ENCODE peak calls at places on chromosome 9, in nine cellular contexts. One of them, this sample, is unnamed.

GRCh38 chr9:136251264-136252115 is 5.9 kb upstream of the QSOX2 start:
- DNase-seq in effector memory CD4-positive, alpha-beta T cell: no peak
- DNase-seq in dorsolateral prefrontal cortex: no peak
- DNase-seq in SJSA1: no peak
- DNase-seq in osteoblast: peak; percentile 91
- DNase-seq in pancreas: peak; percentile 72
- DNase-seq in suprapubic skin: no peak
- DNase-seq in aorta: no peak
- DNase-seq in coronary artery: no peak
- DNase-seq in this sample: no peak

GRCh38 chr9:120928720-120929389 is 2.3 kb upstream of the TRAF1 start:
- DNase-seq in SJSA1: no peak
- DNase-seq in suprapubic skin: peak; percentile 84
- DNase-seq in pancreas: peak; percentile 83
- DNase-seq in aorta: peak; percentile 93
- DNase-seq in effector memory CD4-positive, alpha-beta T cell: peak; percentile 67
- DNase-seq in osteoblast: peak; percentile 90
- DNase-seq in dorsolateral prefrontal cortex: peak; percentile 66
- DNase-seq in coronary artery: peak; percentile 87
- DNase-seq in this sample: peak; percentile 56

GRCh38 chr9:112029921-112030444 is 133.4 kb downstream of the UGCG start:
- DNase-seq in suprapubic skin: no peak
- DNase-seq in osteoblast: no peak
- DNase-seq in aorta: no peak
- DNase-seq in SJSA1: peak; percentile 95
- DNase-seq in effector memory CD4-positive, alpha-beta T cell: no peak
- DNase-seq in dorsolateral prefrontal cortex: no peak
- DNase-seq in coronary artery: no peak
- DNase-seq in pancreas: no peak
- DNase-seq in this sample: no peak

GRCh38 chr9:112339886-112340285 is 6.5 kb upstream of the PTBP3 start:
- DNase-seq in dorsolateral prefrontal cortex: no peak
- DNase-seq in coronary artery: no peak
- DNase-seq in osteoblast: no peak
- DNase-seq in suprapubic skin: no peak
- DNase-seq in aorta: no peak
- DNase-seq in effector memory CD4-positive, alpha-beta T cell: no peak
- DNase-seq in SJSA1: no peak
- DNase-seq in pancreas: no peak
- DNase-seq in this sample: no peak

GRCh38 chr9:92292338-92293074 is 991 bp downstream of the IARS1 start:
- DNase-seq in coronary artery: no peak
- DNase-seq in effector memory CD4-positive, alpha-beta T cell: no peak
- DNase-seq in SJSA1: no peak
- DNase-seq in dorsolateral prefrontal cortex: no peak
- DNase-seq in osteoblast: no peak
- DNase-seq in aorta: no peak
- DNase-seq in pancreas: no peak
- DNase-seq in suprapubic skin: no peak
- DNase-seq in this sample: no peak

GRCh38 chr9:10130061-10130675 is 482.6 kb downstream of the PTPRD start:
- DNase-seq in suprapubic skin: no peak
- DNase-seq in osteoblast: no peak
- DNase-seq in pancreas: no peak
- DNase-seq in coronary artery: no peak
- DNase-seq in dorsolateral prefrontal cortex: no peak
- DNase-seq in SJSA1: no peak
- DNase-seq in aorta: no peak
- DNase-seq in effector memory CD4-positive, alpha-beta T cell: no peak
- DNase-seq in this sample: no peak

GRCh38 chr9:109317311-109317978 is 3.4 kb downstream of the EPB41L4B start:
- DNase-seq in dorsolateral prefrontal cortex: no peak
- DNase-seq in pancreas: no peak
- DNase-seq in suprapubic skin: no peak
- DNase-seq in aorta: no peak
- DNase-seq in coronary artery: no peak
- DNase-seq in osteoblast: no peak
- DNase-seq in SJSA1: no peak
- DNase-seq in effector memory CD4-positive, alpha-beta T cell: no peak
- DNase-seq in this sample: no peak

GRCh38 chr9:98091735-98092632 is 27.0 kb downstream of the TRIM14 start:
- DNase-seq in coronary artery: no peak
- DNase-seq in osteoblast: peak; percentile 89
- DNase-seq in aorta: no peak
- DNase-seq in SJSA1: no peak
- DNase-seq in pancreas: no peak
- DNase-seq in effector memory CD4-positive, alpha-beta T cell: no peak
- DNase-seq in dorsolateral prefrontal cortex: no peak
- DNase-seq in suprapubic skin: peak; percentile 44
- DNase-seq in this sample: no peak

GRCh38 chr9:79617395-79617794 is 45.6 kb downstream of the TLE4 start:
- DNase-seq in SJSA1: no peak
- DNase-seq in effector memory CD4-positive, alpha-beta T cell: no peak
- DNase-seq in pancreas: no peak
- DNase-seq in aorta: no peak
- DNase-seq in suprapubic skin: no peak
- DNase-seq in osteoblast: no peak
- DNase-seq in dorsolateral prefrontal cortex: no peak
- DNase-seq in coronary artery: no peak
- DNase-seq in this sample: no peak

GRCh38 chr9:86126998-86127972 is 27.9 kb upstream of the GOLM1 start:
- DNase-seq in pancreas: peak; percentile 95
- DNase-seq in effector memory CD4-positive, alpha-beta T cell: no peak
- DNase-seq in coronary artery: no peak
- DNase-seq in SJSA1: peak; percentile 24
- DNase-seq in dorsolateral prefrontal cortex: peak; percentile 53
- DNase-seq in osteoblast: peak; percentile 88
- DNase-seq in suprapubic skin: no peak
- DNase-seq in aorta: peak; percentile 81
- DNase-seq in this sample: peak; percentile 11

GRCh38 chr9:23741304-23741800 is 84.7 kb downstream of the ELAVL2 start:
- DNase-seq in osteoblast: no peak
- DNase-seq in effector memory CD4-positive, alpha-beta T cell: no peak
- DNase-seq in suprapubic skin: no peak
- DNase-seq in SJSA1: no peak
- DNase-seq in pancreas: no peak
- DNase-seq in dorsolateral prefrontal cortex: no peak
- DNase-seq in aorta: no peak
- DNase-seq in coronary artery: no peak
- DNase-seq in this sample: no peak

GRCh38 chr9:19290103-19290502 is 59.6 kb downstream of the DENND4C start:
- DNase-seq in SJSA1: no peak
- DNase-seq in pancreas: no peak
- DNase-seq in aorta: no peak
- DNase-seq in effector memory CD4-positive, alpha-beta T cell: no peak
- DNase-seq in coronary artery: no peak
- DNase-seq in dorsolateral prefrontal cortex: no peak
- DNase-seq in osteoblast: no peak
- DNase-seq in suprapubic skin: no peak
- DNase-seq in this sample: no peak

GRCh38 chr9:129318121-129319075 is 140.3 kb upstream of the IER5L start:
- DNase-seq in pancreas: no peak
- DNase-seq in aorta: peak; percentile 81
- DNase-seq in effector memory CD4-positive, alpha-beta T cell: no peak
- DNase-seq in SJSA1: no peak
- DNase-seq in suprapubic skin: peak; percentile 65
- DNase-seq in osteoblast: no peak
- DNase-seq in coronary artery: peak; percentile 82
- DNase-seq in dorsolateral prefrontal cortex: no peak
- DNase-seq in this sample: no peak

GRCh38 chr9:129126789-129127618 is 15.8 kb downstream of the PTPA start:
- DNase-seq in suprapubic skin: no peak
- DNase-seq in aorta: no peak
- DNase-seq in SJSA1: no peak
- DNase-seq in dorsolateral prefrontal cortex: no peak
- DNase-seq in effector memory CD4-positive, alpha-beta T cell: no peak
- DNase-seq in coronary artery: peak; percentile 69
- DNase-seq in osteoblast: no peak
- DNase-seq in pancreas: no peak
- DNase-seq in this sample: peak; percentile 71

GRCh38 chr9:26210338-26210851 is 532.2 kb upstream of the TUSC1 start:
- DNase-seq in suprapubic skin: no peak
- DNase-seq in coronary artery: no peak
- DNase-seq in effector memory CD4-positive, alpha-beta T cell: no peak
- DNase-seq in aorta: no peak
- DNase-seq in pancreas: no peak
- DNase-seq in SJSA1: no peak
- DNase-seq in dorsolateral prefrontal cortex: no peak
- DNase-seq in osteoblast: peak; percentile 77
- DNase-seq in this sample: no peak

GRCh38 chr9:129163753-129164152 is 14.3 kb downstream of the IER5L start:
- DNase-seq in suprapubic skin: no peak
- DNase-seq in osteoblast: no peak
- DNase-seq in dorsolateral prefrontal cortex: no peak
- DNase-seq in aorta: no peak
- DNase-seq in coronary artery: no peak
- DNase-seq in SJSA1: no peak
- DNase-seq in effector memory CD4-positive, alpha-beta T cell: no peak
- DNase-seq in pancreas: no peak
- DNase-seq in this sample: no peak

GRCh38 chr9:126325779-126326178 is 850 bp upstream of the MVB12B start:
- DNase-seq in effector memory CD4-positive, alpha-beta T cell: no peak
- DNase-seq in coronary artery: peak; percentile 64
- DNase-seq in osteoblast: peak; percentile 77
- DNase-seq in pancreas: no peak
- DNase-seq in dorsolateral prefrontal cortex: no peak
- DNase-seq in suprapubic skin: no peak
- DNase-seq in aorta: no peak
- DNase-seq in SJSA1: no peak
- DNase-seq in this sample: no peak
- H3K27ac ChIP-seq in effector memory CD4-positive, alpha-beta T cell: no peak overlapping the region
- H3K27ac ChIP-seq in coronary artery: peak overlapping the region; percentile 84
- H3K27ac ChIP-seq in osteoblast: no peak overlapping the region
- H3K27ac ChIP-seq in pancreas: no peak overlapping the region
- H3K27ac ChIP-seq in dorsolateral prefrontal cortex: peak overlapping the region; percentile 96
- H3K27ac ChIP-seq in suprapubic skin: peak overlapping the region; percentile 66
- H3K27ac ChIP-seq in aorta: no peak overlapping the region
- H3K27ac ChIP-seq in SJSA1: no peak overlapping the region
- H3K27ac ChIP-seq in this sample: peak overlapping the region; percentile 96

GRCh38 chr9:134066546-134066922 is 1.3 kb downstream of the BRD3 start:
- DNase-seq in dorsolateral prefrontal cortex: no peak
- DNase-seq in SJSA1: peak; percentile 33
- DNase-seq in suprapubic skin: no peak
- DNase-seq in effector memory CD4-positive, alpha-beta T cell: no peak
- DNase-seq in osteoblast: peak; percentile 94
- DNase-seq in aorta: no peak
- DNase-seq in coronary artery: no peak
- DNase-seq in pancreas: no peak
- DNase-seq in this sample: no peak
- H3K27ac ChIP-seq in dorsolateral prefrontal cortex: peak overlapping the region; percentile 67
- H3K27ac ChIP-seq in SJSA1: peak overlapping the region; percentile 24
- H3K27ac ChIP-seq in suprapubic skin: peak overlapping the region; percentile 82
- H3K27ac ChIP-seq in effector memory CD4-positive, alpha-beta T cell: peak overlapping the region; percentile 50
- H3K27ac ChIP-seq in osteoblast: peak overlapping the region; percentile 62
- H3K27ac ChIP-seq in aorta: no peak overlapping the region
- H3K27ac ChIP-seq in coronary artery: peak overlapping the region; percentile 54
- H3K27ac ChIP-seq in pancreas: peak overlapping the region; percentile 56
- H3K27ac ChIP-seq in this sample: peak overlapping the region; percentile 35

DNA sequence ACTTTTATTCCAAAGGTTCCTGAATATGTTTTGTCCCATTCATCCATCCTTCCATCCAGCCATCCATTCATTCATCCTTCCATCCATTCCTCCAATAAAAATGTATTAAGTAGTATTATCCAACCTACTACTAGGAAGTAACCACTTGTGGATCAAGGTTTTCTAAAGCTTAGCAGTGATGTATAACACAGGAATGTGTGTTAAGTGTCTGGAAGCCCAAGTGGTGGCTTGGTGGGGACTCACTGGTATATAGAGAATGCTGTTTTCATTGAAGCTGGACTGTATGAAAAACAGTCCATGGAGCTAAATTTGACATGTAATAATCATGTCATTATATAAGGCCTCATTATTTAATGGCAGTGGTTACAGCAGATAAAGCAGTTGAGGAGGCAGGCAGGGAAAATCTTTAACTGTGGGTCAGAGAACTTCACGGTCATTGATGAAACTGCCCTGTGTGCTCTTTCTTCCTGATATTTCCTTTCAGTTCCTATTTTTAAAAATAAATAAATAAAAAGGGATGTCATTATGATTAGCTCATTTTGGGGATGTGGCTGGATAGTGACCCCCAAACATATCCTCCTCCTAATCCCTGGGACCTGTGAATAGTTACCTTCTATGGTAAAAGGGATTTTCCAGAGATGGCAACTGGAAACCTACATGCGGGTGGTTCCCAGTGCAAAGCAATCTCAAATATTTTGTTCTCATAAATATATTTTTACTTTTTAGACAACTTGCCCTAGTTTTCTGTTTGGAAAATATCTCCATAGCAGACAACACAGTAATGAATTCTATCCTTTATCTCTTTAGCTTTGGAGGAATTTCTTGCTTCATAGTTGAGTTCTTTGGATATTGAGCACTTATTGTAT is 82.3 kb downstream of the DAPK1 start:
- DNase-seq in suprapubic skin: no peak
- DNase-seq in dorsolateral prefrontal cortex: no peak
- DNase-seq in coronary artery: no peak
- DNase-seq in pancreas: no peak
- DNase-seq in effector memory CD4-positive, alpha-beta T cell: no peak
- DNase-seq in aorta: no peak
- DNase-seq in osteoblast: no peak
- DNase-seq in SJSA1: peak; percentile 59
- DNase-seq in this sample: no peak
- H3K27ac ChIP-seq in suprapubic skin: no peak overlapping the region
- H3K27ac ChIP-seq in dorsolateral prefrontal cortex: no peak overlapping the region
- H3K27ac ChIP-seq in coronary artery: no peak overlapping the region
- H3K27ac ChIP-seq in pancreas: peak overlapping the region; percentile 56
- H3K27ac ChIP-seq in effector memory CD4-positive, alpha-beta T cell: no peak overlapping the region
- H3K27ac ChIP-seq in aorta: no peak overlapping the region
- H3K27ac ChIP-seq in osteoblast: no peak overlapping the region
- H3K27ac ChIP-seq in SJSA1: peak overlapping the region; percentile 50
- H3K27ac ChIP-seq in this sample: no peak overlapping the region

DNA sequence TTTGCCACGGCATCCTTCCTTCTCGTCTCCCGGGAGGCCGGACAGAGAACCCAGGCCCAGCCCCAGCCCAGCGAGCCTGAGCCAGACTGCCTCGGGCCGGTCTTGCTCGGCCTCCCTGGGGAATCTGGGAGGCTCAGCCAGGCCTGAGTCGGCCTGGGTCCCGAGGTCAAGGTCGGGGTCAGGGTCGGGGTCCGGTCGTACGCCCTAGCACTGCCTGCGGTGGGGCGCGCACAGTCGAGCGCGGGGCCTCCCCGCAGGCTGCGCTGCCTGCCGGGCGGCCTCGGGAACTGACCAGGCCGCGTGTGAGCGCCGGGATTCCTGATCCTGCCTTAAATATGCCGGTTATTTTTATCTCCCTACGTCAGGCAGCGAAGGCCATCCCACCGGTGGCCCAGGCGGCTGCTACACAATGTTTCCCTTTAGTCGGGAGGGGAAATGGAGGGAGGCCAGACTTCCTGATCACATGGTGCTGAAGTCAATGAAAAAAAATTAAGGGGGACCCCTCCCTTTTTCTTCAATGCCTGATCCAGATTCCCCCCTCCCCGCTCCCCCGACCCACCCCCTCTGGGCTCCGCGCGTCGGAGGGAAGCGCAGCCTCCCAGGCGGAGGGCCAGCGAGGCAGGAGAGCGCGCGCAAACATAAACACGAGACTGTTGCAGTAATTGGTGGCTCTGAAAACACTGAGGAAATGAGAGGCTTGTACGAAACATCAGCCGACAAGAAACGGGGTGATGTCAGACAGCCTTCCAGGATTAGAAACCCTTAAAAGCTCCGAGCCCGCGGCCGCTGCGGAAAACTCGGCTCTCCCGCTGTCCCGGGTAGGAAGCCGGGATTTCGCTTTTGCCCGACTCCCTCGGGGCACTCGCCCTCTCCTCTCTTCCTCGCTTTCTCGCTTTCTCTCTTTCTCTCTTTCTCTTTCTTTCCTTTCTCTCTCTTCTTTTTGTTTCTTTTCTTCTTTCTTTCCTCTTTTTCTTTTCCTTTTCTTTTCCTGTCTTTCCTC is 148.2 kb upstream of the KLF4 start:
- DNase-seq in effector memory CD4-positive, alpha-beta T cell: no peak
- DNase-seq in SJSA1: peak; percentile 91
- DNase-seq in pancreas: peak; percentile 53
- DNase-seq in dorsolateral prefrontal cortex: peak; percentile 67
- DNase-seq in coronary artery: peak; percentile 98
- DNase-seq in aorta: peak; percentile 95
- DNase-seq in osteoblast: peak; percentile 98
- DNase-seq in suprapubic skin: peak; percentile 96
- DNase-seq in this sample: peak; percentile 77
- H3K27ac ChIP-seq in effector memory CD4-positive, alpha-beta T cell: no peak overlapping the region
- H3K27ac ChIP-seq in SJSA1: peak overlapping the region; percentile 98
- H3K27ac ChIP-seq in pancreas: peak overlapping the region; percentile 74
- H3K27ac ChIP-seq in dorsolateral prefrontal cortex: peak overlapping the region; percentile 89
- H3K27ac ChIP-seq in coronary artery: peak overlapping the region; percentile 98
- H3K27ac ChIP-seq in aorta: peak overlapping the region; percentile 95
- H3K27ac ChIP-seq in osteoblast: peak overlapping the region; percentile 98
- H3K27ac ChIP-seq in suprapubic skin: peak overlapping the region; percentile 93
- H3K27ac ChIP-seq in this sample: peak overlapping the region; percentile 83